ENCODE peak calls at places on chromosomes 12 and 14, in seven cellular contexts. Z is CD4-positive, alpha-beta memory T cell; D is CD8-positive, alpha-beta T cell; Y is upper lobe of right lung; F is CD8-positive, alpha-beta memory T cell; H is heart left ventricle; S is HFF-Myc. J is an unnamed sample.
A peak's percentile ranks its signal among the peaks of the same experiment; 100 is the strongest.

GRCh38 chr12:107612508-107612907 is 73.1 kb upstream of the PWP1 start:
- DNase-seq in H (no peak), Z (no peak), F (no peak), S (no peak), D (no peak), Y (no peak), J (peak; percentile 26)

GRCh38 chr14:24674204-24674970 is 40.4 kb upstream of the GZMB start:
- DNase-seq in S (no peak), Y (no peak), H (no peak), D (no peak), F (peak; percentile 41), Z (peak; percentile 42), J (no peak)

GRCh38 chr12:1533602-1534304 is 60.6 kb downstream of the FBXL14 start:
- DNase-seq in S (no peak), Z (peak; percentile 38), Y (peak; percentile 58), H (no peak), D (peak; percentile 23), F (peak; percentile 9), J (peak; percentile 30)

GRCh38 chr12:128316981-128317526 is 50.1 kb downstream of the TMEM132C start:
- DNase-seq in Z (no peak), Y (no peak), F (no peak), S (no peak), H (no peak), D (no peak), J (peak; percentile 0)

GRCh38 chr14:19799880-19800279 is 3.7 kb upstream of the OR4N2 start:
- DNase-seq in Z (no peak), Y (peak; percentile 63), S (no peak), H (no peak), D (no peak), F (no peak), J (no peak)

GRCh38 chr12:85076688-85077430 is 40.7 kb downstream of the LRRIQ1 start:
- DNase-seq in H (no peak), F (no peak), S (peak; percentile 52), D (no peak), Z (peak; percentile 0), Y (no peak), J (peak; percentile 97)

GRCh38 chr12:47039079-47039478 is 40.3 kb upstream of the PCED1B start:
- DNase-seq in F (no peak), D (no peak), H (no peak), Z (no peak), S (no peak), Y (no peak), J (no peak)

GRCh38 chr14:104370256-104370870 is 209.2 kb upstream of the C14orf180 start:
- DNase-seq in F (no peak), H (peak; percentile 40), Y (no peak), S (no peak), Z (no peak), D (no peak), J (peak; percentile 4)

GRCh38 chr14:94115068-94115591 is 4.6 kb downstream of the IFI27 start:
- DNase-seq in F (no peak), Y (no peak), Z (no peak), S (no peak), D (no peak), H (no peak), J (no peak)

GRCh38 chr12:91813701-91814100 is 331.9 kb downstream of the BTG1 start:
- DNase-seq in D (no peak), F (no peak), S (no peak), H (no peak), Z (no peak), Y (no peak), J (no peak)

GRCh38 chr12:46404225-46404631 is 31.7 kb upstream of the SLC38A2 start:
- DNase-seq in S (no peak), D (no peak), F (no peak), H (no peak), Y (no peak), Z (no peak), J (peak; percentile 91)

DNA sequence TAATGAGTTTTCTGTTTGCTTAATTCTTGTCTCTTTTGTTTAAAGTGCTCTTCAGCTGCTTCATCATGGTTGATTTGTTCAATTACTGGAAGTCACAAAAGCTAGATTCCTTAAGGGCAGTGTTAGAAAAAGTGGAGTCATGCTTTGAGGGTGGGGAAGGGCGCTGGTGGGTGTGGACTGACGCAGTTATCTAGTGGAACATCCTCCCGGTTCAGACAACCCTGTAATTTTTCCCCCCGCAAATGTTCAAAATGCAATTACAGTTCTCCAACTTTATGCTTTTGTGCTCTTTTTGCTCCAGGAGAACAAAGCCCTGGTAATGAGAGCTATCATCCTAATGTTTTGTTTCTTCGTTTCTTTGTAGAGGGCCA is 2.1 kb downstream of the AKAP6 start:
- DNase-seq in Y (no peak), Z (no peak), F (no peak), H (no peak), S (no peak), D (no peak), J (no peak)
- H3K4me3 ChIP-seq in Y (no peak overlapping the region), Z (no peak overlapping the region), F (no peak overlapping the region), H (no peak overlapping the region), S (no peak overlapping the region), D (no peak overlapping the region), J (no peak overlapping the region)

GRCh38 chr12:65879878-65880277 is 55.6 kb downstream of the HMGA2 start:
- DNase-seq in Z (no peak), F (no peak), H (no peak), Y (no peak), S (no peak), D (no peak), J (peak; percentile 98)

GRCh38 chr12:65881965-65882413 is 57.7 kb downstream of the HMGA2 start:
- DNase-seq in Z (no peak), Y (peak; percentile 76), S (no peak), D (no peak), F (no peak), H (peak; percentile 88), J (peak; percentile 83)

GRCh38 chr12:65882504-65882903 is 58.2 kb downstream of the HMGA2 start:
- DNase-seq in Z (no peak), S (no peak), Y (no peak), H (peak; percentile 31), D (no peak), F (no peak), J (no peak)

GRCh38 chr12:65878540-65878939 is 54.3 kb downstream of the HMGA2 start:
- DNase-seq in F (no peak), Y (no peak), Z (no peak), H (no peak), D (no peak), S (no peak), J (peak; percentile 64)

DNA sequence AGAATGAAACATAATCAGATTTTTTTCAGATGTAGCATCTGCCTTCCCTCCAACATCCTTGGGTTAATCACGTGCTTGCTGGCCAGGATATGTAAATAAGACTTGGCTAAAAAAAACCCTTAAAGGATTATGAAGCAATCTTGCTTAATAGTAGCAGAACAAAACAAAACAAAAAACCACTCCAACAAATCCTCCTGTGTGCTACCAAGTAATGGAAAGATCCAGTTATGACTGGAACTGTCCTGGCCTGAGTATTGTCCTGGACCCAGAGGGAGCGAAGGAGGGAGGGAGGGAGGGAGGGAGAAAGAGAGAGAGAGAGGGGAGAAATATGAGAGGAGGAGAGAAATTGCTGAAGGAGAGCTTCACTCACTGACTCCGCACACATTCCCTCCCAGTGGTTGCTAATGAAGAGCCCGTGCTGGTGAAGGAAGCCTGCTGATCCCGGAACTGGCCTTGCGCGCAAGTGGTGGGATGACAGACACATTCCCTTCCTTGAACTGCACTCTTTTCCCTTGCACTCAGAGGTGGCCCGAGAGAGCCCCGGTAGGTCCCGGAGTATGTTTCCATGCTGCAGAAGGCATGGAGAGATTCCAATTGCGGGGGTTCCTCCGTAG is 57.2 kb downstream of the HMGA2 start:
- DNase-seq in H (peak; percentile 53), Z (no peak), D (no peak), F (no peak), Y (no peak), S (no peak), J (peak; percentile 89)
- H3K4me3 ChIP-seq in H (peak overlapping the region; percentile 44), Z (no peak overlapping the region), D (no peak overlapping the region), F (no peak overlapping the region), Y (peak overlapping the region; percentile 32), S (no peak overlapping the region), J (peak overlapping the region; percentile 51)

DNA sequence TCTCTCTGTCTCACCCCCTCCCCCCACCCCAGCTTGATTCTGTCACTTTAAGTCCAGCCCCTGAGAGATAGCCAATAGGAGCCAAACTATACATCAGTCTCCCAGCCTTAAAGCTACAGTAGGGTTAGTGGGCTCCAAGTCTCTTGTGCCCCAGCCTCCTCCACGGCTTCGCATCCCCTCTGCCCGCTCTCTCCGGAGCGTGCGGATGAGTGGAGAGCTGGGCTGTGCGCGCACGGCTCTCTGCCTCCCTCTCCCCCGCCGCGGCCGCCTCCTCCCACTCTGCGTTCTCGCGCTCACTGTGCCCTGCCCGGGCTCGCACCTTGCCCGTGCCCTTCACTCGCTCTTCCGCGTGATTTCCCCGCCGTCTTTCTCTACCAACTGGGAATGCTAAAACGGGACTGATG is at the start of gene ESRRB:
- DNase-seq in F (no peak), H (no peak), Y (no peak), S (no peak), Z (no peak), D (no peak), J (peak; percentile 39)
- H3K4me3 ChIP-seq in F (no peak within 1 kb of the TSS), H (peak within 1 kb of the TSS; percentile 37), Y (peak within 1 kb of the TSS; percentile 16), S (peak within 1 kb of the TSS; percentile 13), Z (no peak within 1 kb of the TSS), D (no peak within 1 kb of the TSS), J (peak within 1 kb of the TSS; percentile 45)

GRCh38 chr12:64833928-64834327 is 9.5 kb downstream of the TBC1D30 start:
- DNase-seq in Z (no peak), H (no peak), S (no peak), Y (no peak), F (no peak), D (no peak), J (no peak)
- H3K4me3 ChIP-seq in Z (no peak overlapping the region), H (no peak overlapping the region), S (no peak overlapping the region), Y (no peak overlapping the region), F (no peak overlapping the region), D (no peak overlapping the region), J (no peak overlapping the region)

DNA sequence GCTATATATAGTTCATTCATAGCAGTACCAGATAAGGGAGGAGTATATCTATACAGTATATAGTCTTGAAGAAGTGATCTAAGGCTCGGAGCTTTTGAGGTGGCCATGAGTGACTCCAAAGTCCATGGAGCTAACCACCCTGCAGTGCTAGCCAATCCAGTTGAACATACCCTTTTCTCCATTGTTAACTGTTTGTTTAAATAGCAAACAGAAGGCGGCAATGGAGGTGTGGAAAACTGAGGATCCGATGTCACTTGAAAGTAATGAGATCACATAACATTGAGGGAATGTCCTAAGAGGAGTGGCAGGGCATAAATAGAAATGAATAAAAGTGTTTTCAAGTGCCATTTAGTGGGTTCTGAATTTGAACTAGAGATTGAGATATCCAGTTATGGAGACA is 12.4 kb upstream of the SNAPC1 start:
- DNase-seq in S (no peak), Y (no peak), D (no peak), H (no peak), Z (no peak), F (no peak), J (peak; percentile 42)
- H3K4me3 ChIP-seq in S (no peak overlapping the region), Y (no peak overlapping the region), D (no peak overlapping the region), H (peak overlapping the region; percentile 65), Z (no peak overlapping the region), F (no peak overlapping the region), J (peak overlapping the region; percentile 2)

J was measured in choroid plexus epithelial cell.